ENCODE peak calls at places on chromosome 22, in six cellular contexts. One of them, this sample, is unnamed.

GRCh38 chr22:31652129-31652528 is 9.9 kb downstream of the PISD start:
- DNase-seq in H1: no peak
- DNase-seq in H9: no peak
- DNase-seq in HCT116: no peak
- DNase-seq in AG04450: no peak
- DNase-seq in colonic mucosa: no peak
- DNase-seq in this sample: no peak

GRCh38 chr22:20509344-20510047 is 2.1 kb downstream of the MED15 start:
- DNase-seq in H1: no peak
- DNase-seq in H9: no peak
- DNase-seq in HCT116: no peak
- DNase-seq in AG04450: peak
- DNase-seq in colonic mucosa: peak
- DNase-seq in this sample: no peak

GRCh38 chr22:43971112-43971511 is 15.9 kb downstream of the SAMM50 start:
- DNase-seq in H1: no peak
- DNase-seq in H9: no peak
- DNase-seq in HCT116: no peak
- DNase-seq in AG04450: no peak
- DNase-seq in colonic mucosa: no peak
- DNase-seq in this sample: no peak

GRCh38 chr22:37229012-37229804 is 14.9 kb downstream of the RAC2 start:
- DNase-seq in H1: no peak
- DNase-seq in H9: no peak
- DNase-seq in HCT116: peak
- DNase-seq in AG04450: peak
- DNase-seq in colonic mucosa: no peak
- DNase-seq in this sample: peak

GRCh38 chr22:46542011-46542985 is 4.9 kb upstream of the CELSR1 start:
- DNase-seq in H1: peak
- DNase-seq in H9: peak
- DNase-seq in HCT116: no peak
- DNase-seq in AG04450: no peak
- DNase-seq in colonic mucosa: peak
- DNase-seq in this sample: peak

GRCh38 chr22:38036392-38037062 is 20.7 kb upstream of the PICK1 start:
- DNase-seq in H1: no peak
- DNase-seq in H9: no peak
- DNase-seq in HCT116: no peak
- DNase-seq in AG04450: no peak
- DNase-seq in colonic mucosa: no peak
- DNase-seq in this sample: no peak

GRCh38 chr22:30324008-30324730 is 2.6 kb downstream of the TBC1D10A start:
- DNase-seq in H1: no peak
- DNase-seq in H9: no peak
- DNase-seq in HCT116: no peak
- DNase-seq in AG04450: no peak
- DNase-seq in colonic mucosa: no peak
- DNase-seq in this sample: no peak

GRCh38 chr22:49662681-49663080 is 165.0 kb downstream of the BRD1 start:
- DNase-seq in H1: peak
- DNase-seq in H9: peak
- DNase-seq in HCT116: no peak
- DNase-seq in AG04450: no peak
- DNase-seq in colonic mucosa: no peak
- DNase-seq in this sample: peak

GRCh38 chr22:20583471-20583922 is 76.1 kb downstream of the MED15 start:
- DNase-seq in H1: peak
- DNase-seq in H9: peak
- DNase-seq in HCT116: no peak
- DNase-seq in AG04450: no peak
- DNase-seq in colonic mucosa: no peak
- DNase-seq in this sample: no peak

GRCh38 chr22:42868751-42869251 is 11.7 kb upstream of the ARFGAP3 start:
- DNase-seq in H1: no peak
- DNase-seq in H9: no peak
- DNase-seq in HCT116: no peak
- DNase-seq in AG04450: no peak
- DNase-seq in colonic mucosa: no peak
- DNase-seq in this sample: peak

GRCh38 chr22:42871146-42872050 is 14.3 kb upstream of the ARFGAP3 start:
- DNase-seq in H1: no peak
- DNase-seq in H9: no peak
- DNase-seq in HCT116: no peak
- DNase-seq in AG04450: no peak
- DNase-seq in colonic mucosa: no peak
- DNase-seq in this sample: no peak

GRCh38 chr22:42872821-42873220 is 15.7 kb upstream of the ARFGAP3 start:
- DNase-seq in H1: no peak
- DNase-seq in H9: no peak
- DNase-seq in HCT116: no peak
- DNase-seq in AG04450: no peak
- DNase-seq in colonic mucosa: no peak
- DNase-seq in this sample: no peak

GRCh38 chr22:42869888-42870480 is 12.9 kb upstream of the ARFGAP3 start:
- DNase-seq in H1: no peak
- DNase-seq in H9: no peak
- DNase-seq in HCT116: no peak
- DNase-seq in AG04450: no peak
- DNase-seq in colonic mucosa: no peak
- DNase-seq in this sample: no peak

DNA sequence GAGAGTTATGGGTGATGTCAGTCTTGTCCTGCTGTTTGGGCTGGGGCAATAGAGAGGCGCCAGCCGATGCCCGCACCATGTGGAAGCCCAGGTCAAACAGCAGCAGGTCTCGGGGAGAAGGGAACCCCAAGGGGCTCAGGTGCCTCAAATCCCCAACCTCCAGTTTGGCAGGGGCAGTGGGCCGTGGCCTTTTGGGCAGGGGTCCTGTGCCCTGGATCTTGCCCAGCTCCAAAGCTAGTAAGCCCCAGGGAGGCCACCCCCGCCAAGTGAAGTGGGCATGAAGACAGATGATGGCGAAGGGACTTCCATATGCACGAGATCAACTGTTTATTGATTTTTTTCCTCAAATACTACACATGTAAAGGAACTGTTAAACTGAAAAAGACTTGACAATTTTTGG is 12.4 kb upstream of the ARFGAP3 start:
- DNase-seq in H1: no peak
- DNase-seq in H9: no peak
- DNase-seq in HCT116: no peak
- DNase-seq in AG04450: no peak
- DNase-seq in colonic mucosa: no peak
- DNase-seq in this sample: no peak
- H3K27ac ChIP-seq in H1: no peak
- H3K27ac ChIP-seq in H9: no peak
- H3K27ac ChIP-seq in HCT116: no peak
- H3K27ac ChIP-seq in AG04450: no peak
- H3K27ac ChIP-seq in colonic mucosa: no peak
- H3K27ac ChIP-seq in this sample: peak

GRCh38 chr22:22703715-22704114 is 59.3 kb downstream of the GGTLC2 start:
- DNase-seq in H1: no peak
- DNase-seq in H9: no peak
- DNase-seq in HCT116: no peak
- DNase-seq in AG04450: no peak
- DNase-seq in colonic mucosa: no peak
- DNase-seq in this sample: no peak

GRCh38 chr22:22704156-22704946 is 59.9 kb downstream of the GGTLC2 start:
- DNase-seq in H1: no peak
- DNase-seq in H9: peak
- DNase-seq in HCT116: no peak
- DNase-seq in AG04450: no peak
- DNase-seq in colonic mucosa: no peak
- DNase-seq in this sample: no peak

GRCh38 chr22:22700631-22701030 is 56.2 kb downstream of the GGTLC2 start:
- DNase-seq in H1: no peak
- DNase-seq in H9: no peak
- DNase-seq in HCT116: no peak
- DNase-seq in AG04450: no peak
- DNase-seq in colonic mucosa: no peak
- DNase-seq in this sample: no peak

GRCh38 chr22:22702874-22703570 is 58.6 kb downstream of the GGTLC2 start:
- DNase-seq in H1: no peak
- DNase-seq in H9: no peak
- DNase-seq in HCT116: no peak
- DNase-seq in AG04450: no peak
- DNase-seq in colonic mucosa: no peak
- DNase-seq in this sample: no peak

DNA sequence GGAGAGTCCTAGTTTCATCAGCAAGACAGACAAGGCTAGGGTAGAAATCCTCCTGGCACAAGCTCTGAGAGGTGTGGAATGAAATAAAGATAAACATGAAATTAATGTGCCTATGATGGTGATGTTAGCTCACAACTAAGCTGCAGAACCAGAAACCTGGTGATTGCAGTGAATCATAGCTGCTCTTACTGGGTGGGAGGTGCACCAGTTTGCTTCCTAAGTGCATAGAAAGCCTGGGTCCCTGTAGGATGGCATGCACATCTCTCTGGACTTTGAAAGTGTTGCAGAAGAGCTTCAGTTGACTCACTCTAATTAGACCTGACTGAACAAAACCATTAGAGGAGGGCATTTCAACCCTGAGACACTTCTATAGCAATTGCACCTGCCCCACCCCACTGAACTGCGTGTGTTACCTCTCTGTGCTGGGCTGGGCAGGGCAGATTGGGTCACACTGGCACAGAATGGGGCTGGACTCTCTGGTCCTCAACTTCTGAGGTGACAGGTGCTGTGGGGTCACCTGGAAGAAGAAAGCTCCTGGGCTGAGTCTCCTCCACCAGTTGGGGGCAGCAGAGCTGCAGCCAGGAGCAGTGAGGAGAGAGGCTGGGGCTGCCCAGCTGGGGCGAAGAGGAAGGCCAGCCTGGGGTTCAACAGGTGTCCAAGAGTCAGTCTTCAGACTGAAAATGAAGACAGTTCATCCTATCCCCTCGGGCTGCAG is 57.9 kb downstream of the GGTLC2 start:
- DNase-seq in H1: no peak
- DNase-seq in H9: peak
- DNase-seq in HCT116: no peak
- DNase-seq in AG04450: no peak
- DNase-seq in colonic mucosa: peak
- DNase-seq in this sample: no peak
- TF ChIP-seq CTCF in H1: peak
- TF ChIP-seq CTCF in H9: peak
- TF ChIP-seq CTCF in HCT116: peak
- TF ChIP-seq CTCF in AG04450: peak
- TF ChIP-seq CTCF in colonic mucosa: no peak
- TF ChIP-seq CTCF in this sample: no peak

GRCh38 chr22:28599693-28600092 is 79.9 kb downstream of the TTC28 start:
- DNase-seq in H1: no peak
- DNase-seq in H9: no peak
- DNase-seq in HCT116: no peak
- DNase-seq in AG04450: no peak
- DNase-seq in colonic mucosa: no peak
- DNase-seq in this sample: no peak

GRCh38 chr22:28604961-28605360 is 74.7 kb downstream of the TTC28 start:
- DNase-seq in H1: no peak
- DNase-seq in H9: no peak
- DNase-seq in HCT116: no peak
- DNase-seq in AG04450: no peak
- DNase-seq in colonic mucosa: no peak
- DNase-seq in this sample: no peak

GRCh38 chr22:28601915-28602314 is 77.7 kb downstream of the TTC28 start:
- DNase-seq in H1: no peak
- DNase-seq in H9: no peak
- DNase-seq in HCT116: no peak
- DNase-seq in AG04450: no peak
- DNase-seq in colonic mucosa: no peak
- DNase-seq in this sample: no peak

GRCh38 chr22:28597665-28598064 is 82.0 kb downstream of the TTC28 start:
- DNase-seq in H1: no peak
- DNase-seq in H9: no peak
- DNase-seq in HCT116: no peak
- DNase-seq in AG04450: no peak
- DNase-seq in colonic mucosa: no peak
- DNase-seq in this sample: no peak

GRCh38 chr22:28600546-28601143 is 79.0 kb downstream of the TTC28 start:
- DNase-seq in H1: no peak
- DNase-seq in H9: no peak
- DNase-seq in HCT116: peak
- DNase-seq in AG04450: peak
- DNase-seq in colonic mucosa: peak
- DNase-seq in this sample: no peak
- H3K27ac ChIP-seq in H1: no peak
- H3K27ac ChIP-seq in H9: no peak
- H3K27ac ChIP-seq in HCT116: no peak
- H3K27ac ChIP-seq in AG04450: no peak
- H3K27ac ChIP-seq in colonic mucosa: no peak
- H3K27ac ChIP-seq in this sample: no peak

GRCh38 chr22:48572951-48573350 is 1254.7 kb downstream of the BRD1 start:
- DNase-seq in H1: no peak
- DNase-seq in H9: no peak
- DNase-seq in HCT116: no peak
- DNase-seq in AG04450: no peak
- DNase-seq in colonic mucosa: no peak
- DNase-seq in this sample: no peak

GRCh38 chr22:48576333-48577013 is 1251.2 kb downstream of the BRD1 start:
- DNase-seq in H1: peak
- DNase-seq in H9: peak
- DNase-seq in HCT116: no peak
- DNase-seq in AG04450: no peak
- DNase-seq in colonic mucosa: no peak
- DNase-seq in this sample: no peak

GRCh38 chr22:48573766-48574165 is 1253.9 kb downstream of the BRD1 start:
- DNase-seq in H1: no peak
- DNase-seq in H9: no peak
- DNase-seq in HCT116: no peak
- DNase-seq in AG04450: no peak
- DNase-seq in colonic mucosa: no peak
- DNase-seq in this sample: no peak

GRCh38 chr22:48575567-48576332 is 1251.9 kb downstream of the BRD1 start:
- DNase-seq in H1: no peak
- DNase-seq in H9: no peak
- DNase-seq in HCT116: no peak
- DNase-seq in AG04450: no peak
- DNase-seq in colonic mucosa: no peak
- DNase-seq in this sample: peak

DNA sequence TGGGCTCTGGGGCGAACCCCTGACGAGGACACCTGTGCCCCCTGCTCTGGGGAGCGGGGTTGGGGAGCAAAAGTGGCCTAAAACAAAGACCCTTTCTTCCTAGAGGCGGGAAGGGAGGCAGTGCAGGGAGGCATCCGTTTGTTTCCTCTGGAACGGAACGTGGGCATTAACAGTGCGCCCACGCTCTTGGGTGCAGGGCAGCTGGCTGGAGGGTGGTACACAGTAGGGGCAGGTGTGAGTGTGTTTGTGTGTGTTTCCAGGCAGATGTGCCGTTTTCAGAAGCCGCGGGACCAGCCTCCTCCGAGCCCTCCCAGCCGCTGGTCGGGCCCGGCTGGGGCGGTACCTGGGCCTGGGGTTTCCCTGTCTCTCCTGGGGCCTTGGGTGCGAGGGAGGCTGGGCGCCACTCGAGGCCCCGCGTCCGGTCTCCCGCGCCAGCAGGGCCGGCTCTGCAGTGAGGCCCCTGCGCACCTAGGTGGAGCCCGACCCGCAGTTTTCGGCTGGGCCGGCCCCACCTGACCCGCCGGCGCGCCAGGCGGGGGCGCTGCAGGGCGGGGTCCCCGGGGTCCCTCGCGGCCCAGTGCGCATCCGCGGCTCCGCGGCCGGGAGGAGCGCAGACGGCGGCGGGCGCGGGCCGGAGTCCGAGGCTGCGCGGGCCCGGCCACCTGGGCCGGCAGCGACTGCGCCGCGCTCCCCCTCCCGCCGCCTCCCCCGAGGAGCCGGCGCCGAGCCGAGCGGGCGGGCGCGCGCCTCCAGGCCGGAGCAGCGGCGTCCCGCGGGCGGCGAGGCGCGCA is 1252.7 kb downstream of the BRD1 start:
- DNase-seq in H1: peak
- DNase-seq in H9: peak
- DNase-seq in HCT116: no peak
- DNase-seq in AG04450: no peak
- DNase-seq in colonic mucosa: peak
- DNase-seq in this sample: no peak
- TF ChIP-seq CTCF in H1: peak
- TF ChIP-seq CTCF in H9: peak
- TF ChIP-seq CTCF in HCT116: no peak
- TF ChIP-seq CTCF in AG04450: no peak
- TF ChIP-seq CTCF in colonic mucosa: no peak
- TF ChIP-seq CTCF in this sample: peak

This sample was measured in left lung.